ENCODE peak calls at places on chromosomes 12 and 14, in six cellular contexts. M is coronary artery, Z is HCEC 1CT, L is GM19239, G is heart left ventricle, A is ACHN. S is an unnamed sample.

GRCh38 chr14:55512421-55512820 is 67.6 kb upstream of the KTN1 start:
- DNase-seq in Z (no peak), A (no peak), G (no peak), L (no peak), M (no peak), S (no peak)

GRCh38 chr12:109596418-109597244 is 23.0 kb downstream of the MVK start:
- DNase-seq in Z (no peak), L (no peak), G (no peak), M (no peak), A (no peak), S (no peak)

GRCh38 chr12:30180602-30181001 is 396.9 kb upstream of the TMTC1 start:
- DNase-seq in G (no peak), L (no peak), A (no peak), Z (no peak), M (no peak), S (no peak)

GRCh38 chr12:52735816-52736632 is 32.7 kb upstream of the KRT77 start:
- DNase-seq in G (no peak), M (no peak), Z (no peak), A (no peak), L (no peak), S (no peak)

GRCh38 chr14:93033983-93034670 is 81.6 kb downstream of the ITPK1 start:
- DNase-seq in G (no peak), A (no peak), M (no peak), Z (no peak), L (peak; percentile 85), S (no peak)

GRCh38 chr14:81831128-81831815 is 297.6 kb upstream of the SEL1L start:
- DNase-seq in L (no peak), M (no peak), Z (no peak), G (peak; percentile 61), A (no peak), S (no peak)

GRCh38 chr12:52197371-52198231 is 5.8 kb upstream of the KRT80 start:
- DNase-seq in G (peak; percentile 62), Z (peak; percentile 35), M (no peak), A (no peak), L (no peak), S (no peak)

GRCh38 chr14:25400607-25401206 is 350.8 kb upstream of the STXBP6 start:
- DNase-seq in L (no peak), G (no peak), Z (peak; percentile 26), A (peak; percentile 50), M (no peak), S (no peak)

GRCh38 chr14:101520621-101521305 is 40.5 kb upstream of the DIO3 start:
- DNase-seq in M (no peak), G (peak; percentile 49), A (no peak), L (no peak), Z (no peak), S (no peak)

GRCh38 chr12:83250866-83251265 is 564.2 kb downstream of the TMTC2 start:
- DNase-seq in G (no peak), Z (no peak), L (no peak), M (no peak), A (no peak), S (no peak)

GRCh38 chr12:68962855-68963455 is 30.0 kb upstream of the CPM start:
- DNase-seq in M (no peak), L (no peak), Z (peak; percentile 39), G (no peak), A (no peak), S (no peak)

S was measured in cortex of kidney.